ENCODE peak calls at places on chromosome 1, in four cellular contexts. One of them, this sample, is unnamed.

GRCh38 chr1:21672478-21673276 is 3.5 kb upstream of the RAP1GAP start:
- DNase-seq in GM12891: no peak
- DNase-seq in K562: peak
- DNase-seq in GM12878: no peak
- DNase-seq in this sample: no peak

GRCh38 chr1:111848852-111849545 is 93.3 kb downstream of the DDX20 start:
- DNase-seq in GM12891: no peak
- DNase-seq in K562: no peak
- DNase-seq in GM12878: no peak
- DNase-seq in this sample: no peak

GRCh38 chr1:178540646-178541045 is 27.7 kb downstream of the TEX35 start:
- DNase-seq in GM12891: no peak
- DNase-seq in K562: no peak
- DNase-seq in GM12878: no peak
- DNase-seq in this sample: no peak

GRCh38 chr1:228045405-228045804 is 37.1 kb upstream of the ARF1 start:
- DNase-seq in GM12891: no peak
- DNase-seq in K562: no peak
- DNase-seq in GM12878: no peak
- DNase-seq in this sample: no peak

GRCh38 chr1:111989531-111990025 is at the start of gene KCND3:
- DNase-seq in GM12891: peak
- DNase-seq in K562: no peak
- DNase-seq in GM12878: no peak
- DNase-seq in this sample: no peak

GRCh38 chr1:11339346-11340247 is 66.6 kb downstream of the UBIAD1 start:
- DNase-seq in GM12891: no peak
- DNase-seq in K562: peak
- DNase-seq in GM12878: no peak
- DNase-seq in this sample: no peak

GRCh38 chr1:114723915-114724314 is 7.3 kb upstream of the NRAS start:
- DNase-seq in GM12891: no peak
- DNase-seq in K562: no peak
- DNase-seq in GM12878: no peak
- DNase-seq in this sample: no peak

GRCh38 chr1:149845416-149845815 is 54.0 kb upstream of the BOLA1 start:
- DNase-seq in GM12891: no peak
- DNase-seq in K562: no peak
- DNase-seq in GM12878: no peak
- DNase-seq in this sample: peak

GRCh38 chr1:228093050-228093906 is 9.8 kb downstream of the C1orf35 start:
- DNase-seq in GM12891: no peak
- DNase-seq in K562: no peak
- DNase-seq in GM12878: no peak
- DNase-seq in this sample: no peak

GRCh38 chr1:218421531-218421930 is 76.4 kb downstream of the TGFB2 start:
- DNase-seq in GM12891: no peak
- DNase-seq in K562: no peak
- DNase-seq in GM12878: no peak
- DNase-seq in this sample: no peak

DNA sequence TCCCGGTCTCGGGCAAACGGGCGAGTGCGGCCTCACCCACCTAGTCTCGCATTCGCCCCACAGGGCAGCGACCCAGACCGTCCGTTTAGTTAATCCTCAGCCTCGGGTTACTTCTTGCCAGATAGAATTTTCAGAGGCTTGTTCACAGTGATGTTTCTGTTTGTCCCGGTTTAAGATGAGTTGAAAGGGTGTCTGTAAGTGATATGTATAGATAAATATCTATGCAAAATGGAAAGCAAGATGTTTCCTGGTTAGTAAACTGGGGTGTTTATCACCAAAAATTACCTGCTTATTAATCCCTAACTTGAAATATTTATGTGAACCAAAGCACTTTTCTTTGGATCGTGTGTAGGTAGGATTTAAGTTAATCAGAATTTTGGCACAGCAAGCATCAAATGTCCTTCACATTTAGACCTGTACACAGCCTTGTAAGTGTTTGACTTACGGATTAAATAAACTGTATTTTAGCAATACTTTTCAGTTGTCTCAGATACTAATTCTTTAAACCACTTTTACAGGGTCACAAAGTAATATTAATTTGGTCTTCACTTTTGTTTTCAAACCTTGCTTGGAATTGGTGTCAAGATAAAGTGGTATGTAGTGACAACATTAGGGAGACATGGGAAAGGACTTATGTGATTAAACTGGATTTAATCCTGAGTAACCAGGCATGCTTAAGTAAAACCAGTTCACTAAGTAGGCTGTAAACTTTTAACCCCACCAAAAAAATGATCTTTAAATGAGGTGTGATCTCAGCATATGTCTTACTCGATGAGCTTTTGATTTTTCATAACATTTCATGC is 886 bp downstream of the ZNF326 start:
- DNase-seq in GM12891: no peak
- DNase-seq in K562: no peak
- DNase-seq in GM12878: no peak
- DNase-seq in this sample: no peak
- TF ChIP-seq SPI1 in GM12891: no peak
- TF ChIP-seq SPI1 in K562: no peak
- TF ChIP-seq SPI1 in GM12878: no peak
- TF ChIP-seq SPI1 in this sample: no peak

GRCh38 chr1:75330633-75331032 is 196.4 kb downstream of the LHX8 start:
- DNase-seq in GM12891: no peak
- DNase-seq in K562: no peak
- DNase-seq in GM12878: no peak
- DNase-seq in this sample: no peak
- TF ChIP-seq SPI1 in GM12891: no peak
- TF ChIP-seq SPI1 in K562: no peak
- TF ChIP-seq SPI1 in GM12878: no peak
- TF ChIP-seq SPI1 in this sample: no peak

DNA sequence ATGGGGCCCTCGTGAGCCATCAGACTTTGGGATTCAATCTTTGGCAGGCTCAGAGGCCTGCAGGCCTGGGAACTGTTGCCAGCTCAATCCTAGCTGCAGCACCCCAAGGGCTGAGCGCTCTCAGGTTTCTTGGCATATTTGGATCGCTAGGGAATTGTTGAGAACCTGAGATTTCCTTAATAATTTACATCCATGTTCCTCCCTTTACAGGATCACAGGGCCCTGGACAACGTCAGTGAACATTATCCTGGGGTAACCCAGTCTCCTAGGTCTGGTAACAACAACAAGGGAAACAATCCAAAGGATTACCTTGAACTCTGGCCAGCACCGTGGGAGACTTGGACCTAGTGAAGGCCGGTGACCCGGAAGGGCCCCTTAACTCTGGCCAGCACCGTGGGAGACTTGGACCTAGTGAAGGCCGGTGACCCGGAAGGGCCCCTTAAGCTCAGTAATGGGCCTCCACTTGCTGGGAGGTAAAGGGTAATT is 49.3 kb upstream of the NEK2 start:
- DNase-seq in GM12891: no peak
- DNase-seq in K562: no peak
- DNase-seq in GM12878: no peak
- DNase-seq in this sample: no peak
- TF ChIP-seq SPI1 in GM12891: no peak
- TF ChIP-seq SPI1 in K562: no peak
- TF ChIP-seq SPI1 in GM12878: no peak
- TF ChIP-seq SPI1 in this sample: no peak

GRCh38 chr1:212671342-212672031 is 28.2 kb downstream of the BATF3 start:
- DNase-seq in GM12891: no peak
- DNase-seq in K562: no peak
- DNase-seq in GM12878: no peak
- DNase-seq in this sample: peak
- TF ChIP-seq SPI1 in GM12891: no peak
- TF ChIP-seq SPI1 in K562: peak
- TF ChIP-seq SPI1 in GM12878: no peak
- TF ChIP-seq SPI1 in this sample: peak

GRCh38 chr1:119865607-119866006 is 30.7 kb downstream of the ADAM30 start:
- DNase-seq in GM12891: no peak
- DNase-seq in K562: no peak
- DNase-seq in GM12878: no peak
- DNase-seq in this sample: no peak
- TF ChIP-seq SPI1 in GM12891: no peak
- TF ChIP-seq SPI1 in K562: no peak
- TF ChIP-seq SPI1 in GM12878: no peak
- TF ChIP-seq SPI1 in this sample: no peak

GRCh38 chr1:40610156-40610555 is 55.3 kb downstream of the RIMS3 start:
- DNase-seq in GM12891: no peak
- DNase-seq in K562: no peak
- DNase-seq in GM12878: no peak
- DNase-seq in this sample: no peak
- TF ChIP-seq SPI1 in GM12891: no peak
- TF ChIP-seq SPI1 in K562: no peak
- TF ChIP-seq SPI1 in GM12878: no peak
- TF ChIP-seq SPI1 in this sample: no peak

GRCh38 chr1:97849350-97850339 is 71.2 kb downstream of the DPYD start:
- DNase-seq in GM12891: no peak
- DNase-seq in K562: no peak
- DNase-seq in GM12878: no peak
- DNase-seq in this sample: peak
- TF ChIP-seq SPI1 in GM12891: peak
- TF ChIP-seq SPI1 in K562: no peak
- TF ChIP-seq SPI1 in GM12878: peak
- TF ChIP-seq SPI1 in this sample: peak

This sample was measured in HL-60.